ENCODE peak calls at places on chromosomes 1 and 21, in four cellular contexts. L, I, Q and D are unnamed samples.

GRCh38 chr1:29243023-29243862 is 6.9 kb downstream of the PTPRU start:
- DNase-seq in I (no peak), Q (no peak), L (no peak), D (no peak)

GRCh38 chr1:235297579-235297978 is 30.4 kb downstream of the ARID4B start:
- DNase-seq in I (no peak), L (no peak), Q (peak), D (no peak)

GRCh38 chr1:150876111-150876434 is 326 bp downstream of the ARNT start:
- DNase-seq in L (no peak), Q (no peak), I (no peak), D (no peak)

GRCh38 chr1:201537966-201538617 is 835 bp upstream of the NAV1 start:
- DNase-seq in I (no peak), L (no peak), Q (no peak), D (peak)

GRCh38 chr1:22878626-22879025 is 94.0 kb downstream of the LACTBL1 start:
- DNase-seq in I (no peak), L (no peak), Q (no peak), D (no peak)

GRCh38 chr1:53546409-53547155 is 87.4 kb downstream of the DMRTB1 start:
- DNase-seq in I (peak), Q (no peak), L (no peak), D (no peak)

GRCh38 chr1:220891221-220892085 is 12.2 kb downstream of the HLX start:
- DNase-seq in I (no peak), L (no peak), Q (no peak), D (no peak)

GRCh38 chr1:165364432-165365133 is 8.1 kb upstream of the LMX1A start:
- DNase-seq in I (no peak), Q (no peak), L (no peak), D (peak)

GRCh38 chr21:38255718-38256117 is 1.1 kb upstream of the KCNJ15 start:
- DNase-seq in Q (no peak), L (no peak), I (no peak), D (no peak)

GRCh38 chr1:57422271-57423134 is 1.4 kb downstream of the DAB1 start:
- DNase-seq in I (peak), Q (no peak), L (no peak), D (peak)

GRCh38 chr1:202010042-202011015 is at the start of gene ELF3:
- DNase-seq in L (no peak), Q (no peak), I (no peak), D (no peak)

GRCh38 chr1:206739411-206740076 is 31.0 kb upstream of the IL19 start:
- DNase-seq in L (no peak), Q (peak), I (no peak), D (no peak)

GRCh38 chr21:15617968-15618367 is 111.8 kb upstream of the USP25 start:
- DNase-seq in I (no peak), L (no peak), Q (no peak), D (no peak)

GRCh38 chr1:234656981-234657651 is 47.1 kb upstream of the IRF2BP2 start:
- DNase-seq in Q (no peak), L (no peak), I (no peak), D (no peak)

GRCh38 chr1:86194491-86195034 is 38.0 kb upstream of the COL24A1 start:
- DNase-seq in L (no peak), I (no peak), Q (no peak), D (no peak)

GRCh38 chr1:109613396-109614147 is 5.8 kb downstream of the GNAT2 start:
- DNase-seq in L (no peak), I (no peak), Q (no peak), D (no peak)

GRCh38 chr1:109906160-109906838 is 4.3 kb upstream of the CSF1 start:
- DNase-seq in I (no peak), L (no peak), Q (peak), D (no peak)

GRCh38 chr21:29221259-29221744 is 77.4 kb upstream of the BACH1 start:
- DNase-seq in L (no peak), Q (no peak), I (no peak), D (no peak)

GRCh38 chr1:226309398-226310122 is 596 bp upstream of the LIN9 start:
- DNase-seq in I (no peak), Q (no peak), L (no peak), D (peak)

GRCh38 chr1:205001101-205001620 is 41.9 kb upstream of the CNTN2 start:
- DNase-seq in Q (no peak), I (no peak), L (no peak), D (no peak)

GRCh38 chr1:65147424-65148177 is 402 bp upstream of the AK4 start:
- DNase-seq in I (peak), L (peak), Q (peak), D (peak)

GRCh38 chr1:204256531-204256930 is 42.7 kb upstream of the GOLT1A start:
- DNase-seq in I (no peak), L (no peak), Q (no peak), D (no peak)

GRCh38 chr1:54207287-54207686 is 7.3 kb downstream of the MRPL37 start:
- DNase-seq in Q (no peak), L (no peak), I (no peak), D (no peak)

GRCh38 chr1:24380508-24380907 is 33.1 kb downstream of the STPG1 start:
- DNase-seq in I (no peak), L (no peak), Q (no peak), D (no peak)

GRCh38 chr1:172383541-172383940 is 36.9 kb upstream of the C1orf105 start:
- DNase-seq in I (no peak), Q (no peak), L (no peak), D (no peak)

GRCh38 chr1:181141431-181141910 is 53.0 kb downstream of the IER5 start:
- DNase-seq in I (no peak), Q (peak), L (peak), D (no peak)

GRCh38 chr1:244369256-244370057 is 82.3 kb downstream of the ADSS2 start:
- DNase-seq in I (no peak), Q (no peak), L (no peak), D (no peak)

GRCh38 chr1:211198111-211198510 is 61.1 kb upstream of the RCOR3 start:
- DNase-seq in Q (no peak), I (no peak), L (no peak), D (no peak)

GRCh38 chr1:53025034-53025777 is 36.8 kb upstream of the PODN start:
- DNase-seq in L (no peak), Q (no peak), I (peak), D (peak)

GRCh38 chr1:165619647-165620151 is 11.3 kb upstream of the MGST3 start:
- DNase-seq in Q (no peak), I (no peak), L (no peak), D (no peak)

GRCh38 chr1:228456252-228457016 is 30.7 kb upstream of the RNF187 start:
- DNase-seq in Q (no peak), L (no peak), I (no peak), D (no peak)

GRCh38 chr1:204684551-204685235 is 845 bp downstream of the LRRN2 start:
- DNase-seq in L (no peak), Q (no peak), I (peak), D (peak)

GRCh38 chr1:25690396-25690956 is 73.9 kb downstream of the MAN1C1 start:
- DNase-seq in I (no peak), Q (no peak), L (no peak), D (no peak)

GRCh38 chr1:203167913-203168200 is 7.8 kb downstream of the MYBPH start:
- DNase-seq in L (no peak), Q (no peak), I (no peak), D (peak)

GRCh38 chr1:103371234-103371633 is 154.3 kb upstream of the RNPC3 start:
- DNase-seq in I (no peak), Q (no peak), L (no peak), D (no peak)